ENCODE peak calls at places on chromosomes 11 and 22, in six cellular contexts. W is HCT116, V is K562, Y is HepG2, O is GM12878, Q is H1. H is an unnamed sample. For H3K4me1, the result is how much of the 10 kb centered on the place peaks cover.

GRCh38 chr11:31882951-31883392 is 71.8 kb upstream of the PAX6 start:
- DNase-seq in Q (peak), Y (no peak), W (no peak), O (no peak), V (no peak), H (peak)

GRCh38 chr11:104772806-104773241 is 125.4 kb downstream of the CASP12 start:
- DNase-seq in V (no peak), Q (no peak), Y (no peak), O (no peak), W (peak), H (no peak)

GRCh38 chr11:113881856-113882255 is 6.5 kb upstream of the USP28 start:
- DNase-seq in Q (no peak), Y (no peak), O (no peak), V (peak), W (no peak), H (no peak)

GRCh38 chr22:46055176-46055850 is 78.4 kb upstream of the WNT7B start:
- DNase-seq in Q (no peak), W (no peak), Y (no peak), O (no peak), V (no peak), H (no peak)

GRCh38 chr11:65802841-65803240 is 16.0 kb downstream of the OVOL1 start:
- DNase-seq in V (no peak), Y (no peak), W (no peak), O (peak), Q (no peak), H (no peak)

GRCh38 chr11:87281496-87281895 is 243.8 kb downstream of the TMEM135 start:
- DNase-seq in O (no peak), Q (no peak), Y (peak), V (no peak), W (no peak), H (no peak)

GRCh38 chr22:44360306-44360685 is 47.5 kb upstream of the SHISAL1 start:
- DNase-seq in Q (no peak), Y (no peak), O (no peak), V (no peak), W (no peak), H (no peak)

GRCh38 chr11:86370922-86371614 is 3.6 kb upstream of the CCDC81 start:
- DNase-seq in Q (no peak), O (no peak), V (no peak), W (no peak), Y (peak), H (no peak)

GRCh38 chr22:31218565-31219262 is 6.6 kb downstream of the LIMK2 start:
- DNase-seq in Y (no peak), O (no peak), V (no peak), Q (no peak), W (no peak), H (no peak)

GRCh38 chr11:126764221-126764620 is 236.3 kb downstream of the KIRREL3 start:
- DNase-seq in O (no peak), V (no peak), W (no peak), Y (no peak), Q (no peak), H (no peak)

GRCh38 chr11:122656073-122656630 is 630 bp downstream of the UBASH3B start:
- DNase-seq in V (peak), Y (no peak), W (no peak), Q (no peak), O (no peak), H (no peak)

GRCh38 chr11:123419720-123420466 is 10.2 kb upstream of the GRAMD1B start:
- DNase-seq in O (no peak), V (no peak), Y (no peak), W (no peak), Q (no peak), H (no peak)

GRCh38 chr11:41878158-41878557 is 418.7 kb upstream of the LRRC4C start:
- DNase-seq in O (no peak), V (no peak), Q (no peak), W (no peak), Y (no peak), H (no peak)

GRCh38 chr11:68341557-68342458 is 29.4 kb downstream of the LRP5 start:
- DNase-seq in Y (no peak), W (no peak), Q (no peak), V (no peak), O (no peak), H (no peak)

GRCh38 chr11:70422692-70423522 is 24.6 kb downstream of the CTTN start:
- DNase-seq in W (no peak), Y (no peak), V (no peak), Q (no peak), O (no peak), H (no peak)

GRCh38 chr11:78380615-78381029 is 37.0 kb downstream of the GAB2 start:
- DNase-seq in Q (no peak), V (no peak), O (no peak), W (no peak), Y (no peak), H (no peak)

GRCh38 chr11:64096835-64097234 is 61.1 kb downstream of the FLRT1 start:
- DNase-seq in V (no peak), Y (no peak), O (no peak), Q (no peak), W (no peak), H (no peak)

GRCh38 chr11:64097468-64098317 is 62.0 kb downstream of the FLRT1 start:
- DNase-seq in W (no peak), Q (no peak), O (no peak), V (no peak), Y (no peak), H (no peak)

GRCh38 chr11:64099436-64099835 is 63.7 kb downstream of the FLRT1 start:
- DNase-seq in W (no peak), Y (no peak), O (no peak), V (no peak), Q (no peak), H (no peak)

GRCh38 chr11:64100345-64100744 is 64.6 kb downstream of the FLRT1 start:
- DNase-seq in W (no peak), Q (no peak), V (peak), Y (no peak), O (no peak), H (no peak)

DNA sequence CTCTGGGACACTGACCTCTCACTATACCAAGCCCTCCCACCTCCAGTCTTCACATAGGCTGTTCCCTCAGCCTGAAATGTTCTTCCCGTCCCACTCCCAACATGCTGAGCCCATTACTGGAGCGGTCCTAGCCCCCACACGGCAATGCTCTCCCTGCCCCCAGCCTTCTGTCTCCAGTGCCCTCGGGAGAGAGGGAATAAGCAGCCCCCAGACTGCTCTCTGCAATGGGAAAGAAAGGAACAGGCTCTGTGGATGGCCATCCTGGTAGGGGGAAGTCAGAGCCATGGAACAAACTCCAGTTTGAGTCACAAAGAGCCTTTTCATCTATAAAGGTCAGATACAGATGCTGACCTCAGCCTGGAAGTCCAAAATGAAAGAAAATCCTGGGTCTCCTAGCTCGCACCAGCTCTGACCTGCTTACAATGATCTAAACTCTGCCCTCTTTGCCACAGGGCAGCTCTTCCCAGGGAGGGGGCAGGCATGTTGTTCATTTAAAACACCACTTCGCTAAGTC is 62.6 kb downstream of the FLRT1 start:
- DNase-seq in W (no peak), Q (no peak), V (no peak), Y (peak), O (no peak), H (no peak)
- TF ChIP-seq ZNF274 in W (no peak), Q (no peak), V (no peak), Y (no peak), O (no peak), H (no peak)

GRCh38 chr22:25397616-25398015 is 166.9 kb upstream of the GRK3 start:
- DNase-seq in O (no peak), V (no peak), Y (no peak), W (no peak), Q (no peak), H (no peak)
- H3K4me1 ChIP-seq in O (under half), V (under half), Y (half or more), W (half or more), Q (under half), H (under half)

DNA sequence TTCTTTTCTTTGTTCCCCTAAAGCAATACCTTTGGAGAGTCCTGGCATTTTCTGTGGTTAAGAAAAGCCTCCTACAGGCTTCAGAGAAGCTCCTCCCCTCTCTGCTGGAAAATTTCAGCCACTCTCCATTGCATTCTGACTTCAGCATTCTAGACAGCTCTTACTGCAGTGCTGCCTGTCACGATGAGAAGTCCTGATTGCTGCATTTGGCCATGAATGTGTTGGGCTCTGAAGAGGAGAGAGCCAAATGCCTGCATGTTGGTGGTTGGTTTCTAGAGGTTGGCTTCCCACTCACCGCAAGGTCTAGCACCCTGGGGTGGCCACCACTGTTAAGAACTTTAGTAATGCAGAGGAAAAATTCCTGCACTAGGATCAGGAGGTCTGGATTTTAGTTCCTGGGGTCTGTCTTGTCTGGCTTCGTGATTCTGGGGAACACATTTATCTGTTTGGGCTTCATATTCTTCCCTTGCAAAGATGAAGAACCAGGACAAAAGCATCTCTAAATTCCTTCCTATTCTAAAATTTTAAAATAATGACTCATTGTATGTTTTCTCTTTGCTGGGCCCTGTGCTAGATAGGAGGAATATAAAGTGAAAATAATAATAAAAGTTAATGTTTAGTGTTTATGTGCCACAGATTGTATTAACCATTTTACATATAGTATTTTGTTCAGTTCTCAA is 38.1 kb downstream of the COA4 start:
- DNase-seq in Q (peak), V (no peak), Y (no peak), W (no peak), O (no peak), H (peak)
- TF ChIP-seq ZNF274 in Q (no peak), V (no peak), Y (no peak), W (no peak), O (no peak), H (no peak)

DNA sequence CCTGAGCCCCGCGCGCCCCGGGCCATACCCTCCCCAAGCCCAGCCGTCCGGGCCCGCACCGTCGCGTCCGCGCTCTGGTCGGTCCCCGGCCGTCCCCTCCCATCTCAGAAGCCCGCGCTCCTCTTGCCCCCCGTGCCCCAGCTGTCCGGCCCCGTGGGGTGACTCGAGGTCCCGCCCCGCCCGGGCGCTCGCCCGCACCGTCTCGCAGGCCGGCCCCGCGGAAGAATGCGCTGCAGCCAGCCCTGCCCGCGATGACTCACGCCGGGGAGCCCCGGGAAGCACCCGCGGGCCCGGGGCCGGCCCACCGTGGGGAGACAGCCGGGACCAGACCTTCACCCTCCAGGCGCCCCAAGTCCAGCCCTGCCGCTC is 275 bp upstream of the PHLDA2 start:
- DNase-seq in V (peak), Y (no peak), W (peak), O (no peak), Q (no peak), H (no peak)
- H3K4me1 ChIP-seq in V (half or more), Y (under half), W (half or more), O (under half), Q (under half), H (under half)

GRCh38 chr11:36257351-36257750 is 31.9 kb downstream of the COMMD9 start:
- DNase-seq in V (no peak), W (no peak), Q (no peak), Y (no peak), O (no peak), H (no peak)
- TF ChIP-seq ZNF274 in V (no peak), W (no peak), Q (no peak), Y (no peak), O (no peak), H (no peak)

GRCh38 chr11:28274216-28274615 is 166.0 kb downstream of the METTL15 start:
- DNase-seq in V (no peak), W (no peak), Y (no peak), Q (no peak), O (no peak), H (no peak)

GRCh38 chr11:28268925-28269324 is 160.7 kb downstream of the METTL15 start:
- DNase-seq in O (no peak), V (no peak), W (no peak), Y (no peak), Q (no peak), H (no peak)

DNA sequence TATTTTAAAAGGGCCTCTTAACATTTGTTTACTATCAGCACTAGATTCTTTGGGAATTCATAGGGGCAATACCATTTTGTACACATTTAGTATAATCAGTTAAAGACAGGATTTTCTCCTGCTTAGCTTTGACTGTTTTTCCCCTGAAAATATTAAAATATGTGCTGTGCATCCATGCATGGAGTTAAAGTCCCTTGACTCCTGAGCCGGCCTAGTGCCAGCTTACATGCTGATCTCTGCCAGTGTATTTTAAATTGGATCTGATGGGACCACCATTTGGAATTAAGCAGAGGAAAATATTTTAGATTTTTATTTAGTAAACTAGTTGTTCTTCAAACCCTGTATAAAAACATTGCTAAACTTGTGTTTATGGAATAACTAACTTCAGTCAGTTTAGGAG is 161.4 kb downstream of the METTL15 start:
- DNase-seq in Y (no peak), Q (no peak), V (no peak), W (no peak), O (no peak), H (no peak)
- H3K4me1 ChIP-seq in Y (under half), Q (under half), V (under half), W (under half), O (under half), H (under half)

GRCh38 chr11:60973699-60974098 is 2.2 kb downstream of the CD6 start:
- DNase-seq in O (no peak), V (no peak), Y (no peak), Q (no peak), W (no peak), H (no peak)
- TF ChIP-seq ZNF274 in O (no peak), V (no peak), Y (no peak), Q (no peak), W (no peak), H (no peak)

GRCh38 chr22:20786536-20786979 is 12.6 kb downstream of the SERPIND1 start:
- DNase-seq in O (no peak), Q (no peak), V (no peak), Y (no peak), W (no peak), H (no peak)
- H3K4me1 ChIP-seq in O (under half), Q (under half), V (under half), Y (half or more), W (under half), H (under half)

GRCh38 chr11:62569611-62570010 is 4.1 kb downstream of the EEF1G start:
- DNase-seq in V (no peak), Y (no peak), W (no peak), O (no peak), Q (no peak), H (no peak)

GRCh38 chr11:62572431-62572830 is 1.3 kb downstream of the EEF1G start:
- DNase-seq in V (no peak), W (no peak), Q (no peak), O (no peak), Y (no peak), H (no peak)

GRCh38 chr11:62565100-62565802 is 8.4 kb downstream of the EEF1G start:
- DNase-seq in V (no peak), Q (no peak), O (no peak), W (no peak), Y (no peak), H (no peak)

GRCh38 chr11:62566247-62566646 is 7.4 kb downstream of the EEF1G start:
- DNase-seq in Q (no peak), O (no peak), Y (no peak), W (no peak), V (no peak), H (no peak)

DNA sequence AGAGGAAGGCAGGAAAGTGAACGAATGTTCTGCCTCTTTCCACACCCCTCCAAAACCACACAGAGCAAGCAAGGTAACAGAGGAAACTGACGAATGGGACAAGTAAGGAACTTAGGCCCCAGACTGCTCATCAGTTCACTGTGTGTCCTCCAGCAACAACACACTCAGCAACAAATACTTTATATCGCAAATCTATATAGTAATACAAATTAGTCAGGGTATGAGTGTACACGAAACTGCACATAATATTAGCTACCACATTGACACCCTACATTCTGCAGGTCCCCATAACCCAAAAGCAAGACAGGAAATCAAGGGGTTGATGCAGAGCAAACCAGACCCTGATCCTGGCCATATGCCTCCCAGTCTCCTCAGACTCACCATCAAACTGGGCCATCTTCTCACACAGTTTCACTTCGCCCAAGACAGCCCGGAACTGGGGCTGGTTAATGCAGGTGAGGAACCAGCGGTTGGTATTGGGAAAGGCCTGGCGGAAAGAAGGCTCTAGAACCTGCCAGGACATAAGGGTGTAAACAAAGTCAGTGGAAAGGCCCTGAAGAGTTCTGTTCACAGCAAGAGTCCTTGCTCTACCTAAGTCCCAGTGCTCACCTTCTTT is 6.6 kb downstream of the EEF1G start:
- DNase-seq in Y (no peak), V (no peak), W (no peak), O (no peak), Q (no peak), H (no peak)
- TF ChIP-seq ZNF274 in Y (no peak), V (no peak), W (no peak), O (no peak), Q (no peak), H (no peak)

GRCh38 chr11:45333023-45333422 is 46.9 kb upstream of the SYT13 start:
- DNase-seq in O (no peak), V (no peak), W (no peak), Y (no peak), Q (no peak), H (no peak)
- H3K4me1 ChIP-seq in O (under half), V (under half), W (under half), Y (under half), Q (under half), H (under half)

H was measured in NT2/D1.